ENCODE peak calls at places on chromosomes 12 and 14, in five cellular contexts. I is cardiac fibroblast, Y is fibroblast of mammary gland, P is RWPE2, V is tibial artery. R is an unnamed sample.

GRCh38 chr12:11954181-11954580 is 116.6 kb upstream of the BCL2L14 start:
- DNase-seq in I (no peak), V (no peak), Y (no peak), P (no peak), R (no peak)

GRCh38 chr12:117279606-117280005 is 81.8 kb downstream of the NOS1 start:
- DNase-seq in P (no peak), Y (no peak), I (no peak), V (no peak), R (no peak)

GRCh38 chr12:122022393-122023338 is 982 bp downstream of the BCL7A start:
- DNase-seq in I (peak; percentile 9), P (no peak), V (peak; percentile 70), Y (no peak), R (no peak)

GRCh38 chr12:92502417-92503028 is 200.3 kb upstream of the PLEKHG7 start:
- DNase-seq in P (no peak), V (no peak), I (peak; percentile 32), Y (peak; percentile 7), R (no peak)

GRCh38 chr14:72699852-72700257 is 194.0 kb downstream of the DPF3 start:
- DNase-seq in P (no peak), Y (peak; percentile 82), V (peak; percentile 78), I (peak; percentile 84), R (peak; percentile 87)

GRCh38 chr12:49131973-49132461 is 822 bp upstream of the TUBA1B start:
- DNase-seq in V (no peak), Y (peak; percentile 76), I (peak; percentile 69), P (no peak), R (peak; percentile 81)

GRCh38 chr12:98840325-98840724 is 195.2 kb downstream of the APAF1 start:
- DNase-seq in I (no peak), P (no peak), Y (no peak), V (no peak), R (no peak)

GRCh38 chr12:120012067-120012621 is 23.1 kb downstream of the BICDL1 start:
- DNase-seq in V (no peak), P (no peak), Y (peak; percentile 38), I (peak; percentile 21), R (peak; percentile 7)

GRCh38 chr12:15717940-15718567 is 71.1 kb downstream of the EPS8 start:
- DNase-seq in P (no peak), V (no peak), Y (no peak), I (no peak), R (no peak)

GRCh38 chr12:112308652-112309051 is 73.6 kb downstream of the HECTD4 start:
- DNase-seq in P (no peak), Y (no peak), I (peak; percentile 27), V (no peak), R (no peak)

GRCh38 chr12:117699575-117699974 is 269.2 kb downstream of the KSR2 start:
- DNase-seq in P (no peak), Y (no peak), I (no peak), V (no peak), R (no peak)

GRCh38 chr14:64746298-64747250 is 42.4 kb downstream of the PLEKHG3 start:
- DNase-seq in V (no peak), P (no peak), I (no peak), Y (no peak), R (no peak)

GRCh38 chr14:39107624-39108023 is 4.6 kb upstream of the SEC23A start:
- DNase-seq in I (peak; percentile 62), V (no peak), Y (peak; percentile 63), P (no peak), R (peak; percentile 45)

GRCh38 chr12:38124247-38125012 is 192.1 kb upstream of the ALG10B start:
- DNase-seq in I (no peak), Y (no peak), P (no peak), V (no peak), R (no peak)

GRCh38 chr12:87054225-87054624 is 798.0 kb upstream of the MGAT4C start:
- DNase-seq in I (peak; percentile 3), P (no peak), V (no peak), Y (no peak), R (no peak)

GRCh38 chr12:4806439-4807115 is 86.4 kb downstream of the GALNT8 start:
- DNase-seq in V (no peak), P (no peak), Y (no peak), I (no peak), R (no peak)

GRCh38 chr14:100049220-100049619 is 16.0 kb upstream of the EVL start:
- DNase-seq in I (peak; percentile 86), Y (peak; percentile 86), V (no peak), P (no peak), R (peak; percentile 74)

GRCh38 chr14:68723808-68724268 is 69.0 kb downstream of the ZFP36L1 start:
- DNase-seq in Y (no peak), I (no peak), P (no peak), V (no peak), R (peak; percentile 68)
- TF ChIP-seq CTCF in Y (no peak), I (no peak), P (no peak), V (no peak), R (no peak)

GRCh38 chr12:6620885-6621274 is 13.7 kb upstream of the CHD4 start:
- DNase-seq in Y (no peak), P (no peak), I (no peak), V (no peak), R (no peak)
- H3K4me3 ChIP-seq in Y (no peak overlapping the region), P (no peak overlapping the region), I (no peak overlapping the region), V (peak overlapping the region; percentile 8), R (no peak overlapping the region)

GRCh38 chr12:3558255-3558654 is 67.3 kb downstream of the PRMT8 start:
- DNase-seq in I (no peak), V (no peak), P (no peak), Y (no peak), R (no peak)

GRCh38 chr12:3556716-3557115 is 65.7 kb downstream of the PRMT8 start:
- DNase-seq in Y (no peak), I (no peak), V (peak; percentile 47), P (peak; percentile 42), R (no peak)

GRCh38 chr12:3557136-3557697 is 66.2 kb downstream of the PRMT8 start:
- DNase-seq in P (peak; percentile 42), I (no peak), Y (no peak), V (peak; percentile 33), R (no peak)

GRCh38 chr12:3558854-3559253 is 67.9 kb downstream of the PRMT8 start:
- DNase-seq in Y (no peak), I (no peak), P (peak; percentile 4), V (peak; percentile 9), R (no peak)

GRCh38 chr12:3557791-3558190 is 66.8 kb downstream of the PRMT8 start:
- DNase-seq in P (peak; percentile 15), V (peak; percentile 24), I (no peak), Y (no peak), R (no peak)
- TF ChIP-seq CTCF in P (no peak), V (no peak), I (no peak), Y (no peak), R (no peak)

GRCh38 chr12:62481843-62482540 is 15.4 kb downstream of the MON2 start:
- DNase-seq in V (no peak), Y (no peak), I (no peak), P (no peak), R (no peak)

GRCh38 chr12:62482769-62483168 is 16.1 kb downstream of the MON2 start:
- DNase-seq in Y (no peak), P (no peak), V (no peak), I (no peak), R (no peak)

GRCh38 chr12:62484234-62484633 is 17.6 kb downstream of the MON2 start:
- DNase-seq in V (no peak), Y (peak; percentile 38), I (peak; percentile 28), P (no peak), R (no peak)
- H3K4me3 ChIP-seq in V (no peak overlapping the region), Y (no peak overlapping the region), I (no peak overlapping the region), P (no peak overlapping the region), R (no peak overlapping the region)

GRCh38 chr12:128968668-128969067 is 115.4 kb downstream of the GLT1D1 start:
- DNase-seq in I (no peak), V (no peak), Y (no peak), P (no peak), R (no peak)

GRCh38 chr12:128970941-128971340 is 117.7 kb downstream of the GLT1D1 start:
- DNase-seq in V (no peak), P (no peak), I (no peak), Y (no peak), R (no peak)

GRCh38 chr12:128971802-128972201 is 118.5 kb downstream of the GLT1D1 start:
- DNase-seq in P (no peak), Y (no peak), V (no peak), I (no peak), R (no peak)

GRCh38 chr12:128970110-128970509 is 116.8 kb downstream of the GLT1D1 start:
- DNase-seq in P (no peak), Y (no peak), I (no peak), V (peak; percentile 50), R (no peak)

GRCh38 chr12:128969480-128970055 is 116.3 kb downstream of the GLT1D1 start:
- DNase-seq in I (no peak), V (peak; percentile 46), P (no peak), Y (no peak), R (no peak)
- TF ChIP-seq CTCF in I (no peak), V (no peak), P (peak; percentile 29), Y (no peak), R (no peak)

DNA sequence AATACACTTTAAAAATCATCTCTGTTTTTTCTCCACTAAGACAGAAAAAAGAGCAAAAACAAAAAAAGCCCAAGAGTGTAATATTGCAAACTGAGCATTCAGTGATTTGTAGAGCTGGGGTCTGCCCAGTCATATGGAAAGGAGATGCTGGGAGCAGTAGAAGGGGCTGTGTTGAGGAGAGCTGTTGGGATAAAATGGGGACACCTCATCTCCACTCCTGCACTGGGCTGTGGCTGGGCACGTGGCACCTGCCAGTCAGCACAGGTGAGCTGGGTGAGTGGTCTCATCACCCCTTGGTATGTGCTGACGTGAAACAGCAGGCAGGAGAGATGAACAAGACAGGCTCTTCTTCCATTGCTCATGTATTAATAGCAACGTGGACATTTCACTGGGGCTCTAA is 217.4 kb downstream of the C12orf42 start:
- DNase-seq in I (no peak), V (no peak), P (no peak), Y (no peak), R (no peak)
- H3K4me3 ChIP-seq in I (no peak overlapping the region), V (no peak overlapping the region), P (no peak overlapping the region), Y (no peak overlapping the region), R (no peak overlapping the region)